ENCODE peak calls at places on chromosomes 16 and 17, in four cellular contexts. H is Peyer's patch, Y is K562, A is uterus. O is an unnamed sample. For H3K36me3 and H3K4me1, the result is how much of the 10 kb centered on the place peaks cover.

GRCh38 chr17:75319818-75320691 is 30.8 kb upstream of the SLC25A19 start:
- DNase-seq in H (peak), Y (no peak), A (no peak), O (no peak)

GRCh38 chr16:23581746-23582145 is 14.4 kb downstream of the NDUFAB1 start:
- DNase-seq in H (no peak), Y (no peak), A (no peak), O (no peak)

GRCh38 chr17:7235693-7236665 is 1.7 kb upstream of the DVL2 start:
- DNase-seq in H (no peak), Y (peak), A (no peak), O (no peak)

GRCh38 chr17:59174671-59175070 is 19.1 kb downstream of the PRR11 start:
- DNase-seq in H (no peak), Y (no peak), A (no peak), O (no peak)

GRCh38 chr17:48100160-48100559 is 1.1 kb downstream of the CBX1 start:
- DNase-seq in H (no peak), Y (no peak), A (no peak), O (no peak)

GRCh38 chr17:3710951-3711383 is 12.7 kb upstream of the HASPIN start:
- DNase-seq in H (peak), Y (no peak), A (no peak), O (peak)

GRCh38 chr16:4537376-4538066 is 1.1 kb downstream of the CDIP1 start:
- DNase-seq in H (peak), Y (no peak), A (no peak), O (no peak)

GRCh38 chr17:68421486-68421885 is 35.8 kb downstream of the WIPI1 start:
- DNase-seq in H (no peak), Y (no peak), A (no peak), O (no peak)

GRCh38 chr16:53089434-53090270 is 34.9 kb downstream of the CHD9 start:
- DNase-seq in H (no peak), Y (no peak), A (peak), O (no peak)

GRCh38 chr17:3843935-3844516 is 2.0 kb downstream of the NCBP3 start:
- DNase-seq in H (no peak), Y (peak), A (no peak), O (peak)

GRCh38 chr17:48100591-48101011 is 677 bp downstream of the CBX1 start:
- DNase-seq in H (peak), Y (peak), A (peak), O (no peak)

GRCh38 chr17:65190467-65191095 is 53.4 kb downstream of the RGS9 start:
- DNase-seq in H (no peak), Y (no peak), A (no peak), O (no peak)

GRCh38 chr16:84673203-84673535 is 24.9 kb downstream of the KLHL36 start:
- DNase-seq in H (no peak), Y (no peak), A (no peak), O (no peak)

GRCh38 chr16:89922477-89922883 is 662 bp upstream of the TUBB3 start:
- DNase-seq in H (peak), Y (peak), A (peak), O (no peak)

GRCh38 chr17:8409966-8410881 is 12.6 kb upstream of the RNF222 start:
- DNase-seq in H (peak), Y (peak), A (peak), O (peak)
- H3K4me3 ChIP-seq in H (no peak), Y (no peak), A (no peak), O (no peak)

GRCh38 chr16:69432069-69432468 is 7.7 kb downstream of the CYB5B start:
- DNase-seq in H (no peak), Y (no peak), A (no peak), O (no peak)
- H3K36me3 ChIP-seq in H (under half), Y (half or more), A (under half), O (under half)

GRCh38 chr17:43542854-43543253 is 3.3 kb downstream of the ETV4 start:
- DNase-seq in H (no peak), Y (no peak), A (no peak), O (no peak)
- H3K4me1 ChIP-seq in H (under half), Y (under half), A (under half), O (under half)

DNA sequence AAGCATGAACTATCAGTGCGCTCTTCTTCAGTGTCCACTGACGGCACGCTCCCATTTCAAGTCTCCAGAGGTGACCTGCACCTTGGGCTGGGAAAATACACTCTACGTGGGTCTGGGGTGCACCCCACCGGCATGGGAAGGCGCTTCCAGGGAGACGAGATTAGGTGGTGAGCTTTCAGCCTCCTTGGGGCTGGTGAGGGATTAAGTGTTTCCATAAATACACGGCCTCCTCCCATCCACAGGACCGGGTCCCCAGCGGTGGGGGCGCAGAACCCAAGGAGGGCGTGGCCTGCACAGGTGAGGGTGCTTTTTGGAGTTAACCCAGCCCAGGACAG is 1.2 kb downstream of the C16orf74 start:
- DNase-seq in H (no peak), Y (no peak), A (no peak), O (no peak)
- H3K4me3 ChIP-seq in H (no peak), Y (no peak), A (no peak), O (no peak)

GRCh38 chr16:18809165-18809564 is 7.8 kb upstream of the ARL6IP1 start:
- DNase-seq in H (no peak), Y (no peak), A (no peak), O (no peak)
- H3K36me3 ChIP-seq in H (under half), Y (half or more), A (under half), O (half or more)

DNA sequence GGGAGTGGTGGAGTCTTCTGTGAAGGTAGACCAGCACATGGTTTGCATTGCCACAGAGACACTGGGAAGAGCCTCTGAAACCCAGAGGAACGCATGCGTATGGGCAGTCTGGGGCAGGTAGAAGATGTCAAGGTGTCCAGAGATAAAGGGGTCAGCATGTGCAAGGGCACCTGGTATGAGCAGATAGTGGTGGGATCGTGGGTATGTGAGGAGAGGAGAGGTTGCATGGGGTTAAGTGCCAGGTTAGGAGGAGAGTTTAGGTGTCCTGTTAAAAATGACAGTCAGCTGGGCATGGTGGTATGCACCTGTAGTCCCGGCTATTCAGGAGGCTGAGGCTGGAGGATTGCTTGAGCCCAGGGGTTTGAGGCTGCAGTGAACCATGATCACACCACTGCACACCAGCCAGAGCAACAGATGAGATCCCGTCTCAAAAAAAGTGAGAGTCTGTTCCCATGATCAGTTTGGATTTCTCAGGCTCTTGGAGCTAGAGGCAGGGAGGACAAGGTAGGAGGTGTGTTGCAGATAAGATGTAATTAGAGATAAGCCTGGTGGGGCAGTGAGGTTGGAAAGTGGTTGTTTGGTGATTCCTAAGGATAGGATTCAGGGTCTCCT is 3.0 kb downstream of the PYCARD start:
- DNase-seq in H (no peak), Y (no peak), A (no peak), O (no peak)
- H3K4me1 ChIP-seq in H (under half), Y (under half), A (under half), O (under half)

GRCh38 chr16:54411555-54411954 is 125.0 kb upstream of the IRX3 start:
- DNase-seq in H (no peak), Y (no peak), A (peak), O (no peak)
- H3K4me3 ChIP-seq in H (no peak), Y (no peak), A (no peak), O (no peak)

GRCh38 chr16:70679653-70680494 is 6.0 kb downstream of the MTSS2 start:
- DNase-seq in H (no peak), Y (no peak), A (no peak), O (no peak)

GRCh38 chr16:70677499-70678120 is 8.2 kb downstream of the MTSS2 start:
- DNase-seq in H (no peak), Y (no peak), A (no peak), O (no peak)

GRCh38 chr16:70676571-70677498 is 9.0 kb downstream of the MTSS2 start:
- DNase-seq in H (no peak), Y (no peak), A (no peak), O (no peak)

GRCh38 chr16:70678898-70679652 is 6.8 kb downstream of the MTSS2 start:
- DNase-seq in H (no peak), Y (no peak), A (no peak), O (no peak)

DNA sequence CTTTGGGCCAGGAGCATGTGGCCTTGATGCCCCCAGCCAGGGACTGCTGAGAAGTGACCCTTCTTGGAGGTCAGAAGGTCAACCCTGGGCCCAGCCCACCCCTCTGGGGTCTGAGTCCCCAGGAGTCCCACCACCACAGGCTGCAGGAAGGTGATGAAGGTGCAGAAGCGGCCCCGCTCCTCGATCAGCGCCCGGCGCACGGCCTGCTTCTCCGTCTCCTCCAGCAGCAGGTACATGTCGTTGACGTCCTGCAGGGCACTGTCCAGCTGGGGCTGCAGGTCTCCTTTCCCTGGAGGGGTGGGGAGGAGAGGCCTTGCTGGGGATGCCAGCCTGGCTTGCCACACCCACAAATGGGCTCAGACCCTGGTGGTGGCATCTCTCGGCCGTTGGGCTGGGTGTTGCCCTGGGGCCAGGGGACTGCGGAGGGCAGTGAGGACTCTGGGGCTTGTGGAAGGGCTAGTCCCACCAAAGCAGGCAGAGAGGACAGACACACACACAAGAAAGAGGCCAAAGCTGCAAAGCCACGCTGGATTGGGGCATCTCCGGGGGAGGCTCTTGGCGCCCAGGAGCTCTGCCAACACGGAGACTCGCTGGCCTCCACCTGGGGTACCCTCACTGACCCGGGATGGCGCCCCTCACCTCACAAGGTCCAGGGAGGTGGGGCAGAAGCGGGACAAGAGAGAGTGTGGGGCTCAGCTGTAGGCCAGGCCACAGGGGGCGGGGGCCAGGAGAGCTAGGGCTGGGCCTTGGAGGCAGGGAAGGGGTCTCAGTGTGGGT is 7.5 kb downstream of the MTSS2 start:
- DNase-seq in H (no peak), Y (no peak), A (no peak), O (no peak)
- H3K36me3 ChIP-seq in H (under half), Y (half or more), A (under half), O (under half)

GRCh38 chr17:16976686-16977550 is 5.0 kb upstream of the TNFRSF13B start:
- DNase-seq in H (no peak), Y (no peak), A (no peak), O (no peak)

GRCh38 chr17:16975744-16976625 is 4.1 kb upstream of the TNFRSF13B start:
- DNase-seq in H (no peak), Y (no peak), A (no peak), O (no peak)

GRCh38 chr17:16980061-16980460 is 8.1 kb upstream of the TNFRSF13B start:
- DNase-seq in H (no peak), Y (no peak), A (no peak), O (no peak)

GRCh38 chr17:16975266-16975651 is 3.3 kb upstream of the TNFRSF13B start:
- DNase-seq in H (peak), Y (no peak), A (no peak), O (no peak)

GRCh38 chr17:16977932-16978331 is 6.0 kb upstream of the TNFRSF13B start:
- DNase-seq in H (no peak), Y (no peak), A (no peak), O (no peak)
- H3K4me1 ChIP-seq in H (under half), Y (under half), A (under half), O (under half)

O was measured in effector memory CD4-positive, alpha-beta T cell.